ENCODE peak calls at places on chromosome 22, in seven cellular contexts. T is Caco-2, H is heart left ventricle, W is cardiac muscle cell, A is cardiac fibroblast, K is psoas muscle, S is Peyer's patch. N is an unnamed sample.
A peak's percentile ranks its signal among the peaks of the same experiment; 100 is the strongest.

GRCh38 chr22:37148031-37148651 is 1.6 kb downstream of the IL2RB start:
- DNase-seq in T (no peak), H (no peak), W (no peak), A (no peak), K (no peak), S (peak; percentile 33), N (no peak)

GRCh38 chr22:49040111-49040510 is 787.6 kb downstream of the BRD1 start:
- DNase-seq in T (peak; percentile 1), H (no peak), W (no peak), A (no peak), K (no peak), S (no peak), N (no peak)

GRCh38 chr22:50316114-50317065 is 8.9 kb upstream of the PLXNB2 start:
- DNase-seq in T (no peak), H (peak; percentile 21), W (no peak), A (no peak), K (no peak), S (no peak), N (no peak)

GRCh38 chr22:24695958-24696511 is 78.5 kb downstream of the PIWIL3 start:
- DNase-seq in T (no peak), H (no peak), W (peak; percentile 68), A (peak; percentile 63), K (no peak), S (no peak), N (peak; percentile 65)

GRCh38 chr22:37095113-37095512 is 14.4 kb downstream of the TMPRSS6 start:
- DNase-seq in T (no peak), H (no peak), W (no peak), A (no peak), K (no peak), S (no peak), N (no peak)

GRCh38 chr22:24994070-24994763 is 41.7 kb downstream of the KIAA1671 start:
- DNase-seq in T (no peak), H (no peak), W (no peak), A (no peak), K (no peak), S (no peak), N (no peak)

GRCh38 chr22:37806409-37807338 is 1.1 kb upstream of the GCAT start:
- DNase-seq in T (no peak), H (no peak), W (peak; percentile 46), A (peak; percentile 45), K (no peak), S (no peak), N (peak; percentile 62)

GRCh38 chr22:46652081-46652929 is 32.1 kb downstream of the GRAMD4 start:
- DNase-seq in T (peak; percentile 77), H (peak; percentile 79), W (peak; percentile 59), A (peak; percentile 78), K (peak; percentile 73), S (no peak), N (no peak)

GRCh38 chr22:23077627-23078461 is 7.5 kb downstream of the GNAZ start:
- DNase-seq in T (no peak), H (no peak), W (no peak), A (no peak), K (no peak), S (no peak), N (no peak)

GRCh38 chr22:48391171-48391711 is 1436.4 kb downstream of the BRD1 start:
- DNase-seq in T (no peak), H (no peak), W (no peak), A (no peak), K (no peak), S (no peak), N (no peak)

GRCh38 chr22:32031466-32031865 is 11.6 kb upstream of the SLC5A1 start:
- DNase-seq in T (no peak), H (no peak), W (no peak), A (no peak), K (no peak), S (no peak), N (no peak)

GRCh38 chr22:17369553-17370035 is 334 bp downstream of the CECR2 start:
- DNase-seq in T (peak; percentile 37), H (peak; percentile 42), W (peak; percentile 60), A (peak; percentile 53), K (peak; percentile 78), S (no peak), N (peak; percentile 68)

GRCh38 chr22:46083383-46084350 is 66.7 kb upstream of the PPARA start:
- DNase-seq in T (peak; percentile 11), H (no peak), W (no peak), A (no peak), K (peak; percentile 51), S (no peak), N (peak; percentile 32)

GRCh38 chr22:16917144-16918003 is 90.6 kb downstream of the GAB4 start:
- DNase-seq in T (peak; percentile 75), H (peak; percentile 41), W (peak; percentile 47), A (peak; percentile 45), K (peak; percentile 71), S (peak; percentile 55), N (peak; percentile 64)

GRCh38 chr22:32986773-32987050 is 71.5 kb downstream of the SYN3 start:
- DNase-seq in T (no peak), H (no peak), W (no peak), A (no peak), K (no peak), S (no peak), N (no peak)

GRCh38 chr22:50074551-50075042 is 10.6 kb downstream of the MLC1 start:
- DNase-seq in T (no peak), H (no peak), W (peak; percentile 19), A (no peak), K (no peak), S (no peak), N (no peak)

GRCh38 chr22:47586038-47586437 is 823.6 kb downstream of the TBC1D22A start:
- DNase-seq in T (no peak), H (no peak), W (no peak), A (no peak), K (peak; percentile 8), S (no peak), N (no peak)

GRCh38 chr22:23700706-23701105 is 9.9 kb downstream of the RGL4 start:
- DNase-seq in T (no peak), H (no peak), W (peak; percentile 17), A (peak; percentile 12), K (no peak), S (no peak), N (no peak)

GRCh38 chr22:46027219-46028068 is 50.5 kb upstream of the WNT7B start:
- DNase-seq in T (peak; percentile 30), H (peak; percentile 75), W (no peak), A (no peak), K (peak; percentile 88), S (no peak), N (peak; percentile 80)

GRCh38 chr22:30088468-30088867 is 8.2 kb downstream of the HORMAD2 start:
- DNase-seq in T (no peak), H (no peak), W (no peak), A (no peak), K (no peak), S (no peak), N (no peak)
- TF ChIP-seq CTCF in T (no peak), H (no peak), W (no peak), A (no peak), K (no peak), S (no peak), N (no peak)

DNA sequence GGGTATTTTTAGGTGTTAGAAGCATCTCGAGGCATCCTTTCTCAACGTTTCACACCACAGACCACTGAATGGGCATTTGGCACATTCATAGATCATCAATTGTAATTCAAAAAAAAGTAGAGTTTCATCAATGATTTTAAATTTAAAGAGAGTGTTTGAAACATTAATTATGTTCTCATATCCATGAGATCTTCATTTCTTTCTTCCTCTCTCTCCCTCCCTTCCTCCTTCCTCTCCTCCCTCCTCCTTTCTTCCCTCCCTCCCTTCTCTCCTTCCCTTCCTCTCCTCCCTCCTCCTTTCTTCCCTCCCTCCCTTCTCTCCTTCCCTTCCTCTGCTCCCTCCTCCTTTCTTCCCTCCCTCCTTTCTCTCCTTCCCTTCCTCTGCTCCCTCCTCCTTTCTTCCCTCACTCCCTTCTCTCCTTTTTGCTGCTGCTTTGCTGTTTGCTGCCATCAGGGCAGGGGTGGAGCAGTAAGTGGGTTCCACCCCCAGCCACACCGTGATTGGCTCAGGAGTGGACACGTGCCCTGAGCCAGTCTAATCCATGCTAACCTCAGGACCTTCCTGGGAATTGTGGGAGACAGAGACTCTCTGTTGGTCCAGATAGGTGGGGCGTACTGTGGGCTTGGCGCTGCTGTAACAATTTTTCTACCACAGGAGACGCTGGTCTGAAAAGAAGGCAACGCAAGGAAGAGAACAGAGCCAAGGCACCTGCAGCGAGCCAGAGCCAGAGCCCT is 33.8 kb upstream of the APOBEC3A start:
- DNase-seq in T (peak; percentile 95), H (peak; percentile 78), W (peak; percentile 87), A (peak; percentile 84), K (peak; percentile 81), S (no peak), N (peak; percentile 64)
- H3K4me3 ChIP-seq in T (peak overlapping the region; percentile 3), H (peak overlapping the region; percentile 45), W (no peak overlapping the region), A (no peak overlapping the region), K (peak overlapping the region; percentile 61), S (no peak overlapping the region), N (peak overlapping the region; percentile 17)

GRCh38 chr22:43941449-43941848 is 13.8 kb upstream of the SAMM50 start:
- DNase-seq in T (no peak), H (no peak), W (no peak), A (no peak), K (no peak), S (no peak), N (no peak)

GRCh38 chr22:43944670-43945430 is 10.4 kb upstream of the SAMM50 start:
- DNase-seq in T (no peak), H (no peak), W (no peak), A (no peak), K (no peak), S (no peak), N (no peak)

GRCh38 chr22:43945632-43946390 is 9.4 kb upstream of the SAMM50 start:
- DNase-seq in T (peak; percentile 70), H (peak; percentile 39), W (peak; percentile 68), A (peak; percentile 75), K (peak; percentile 72), S (peak; percentile 55), N (peak; percentile 74)

GRCh38 chr22:43948836-43949235 is 6.4 kb upstream of the SAMM50 start:
- DNase-seq in T (no peak), H (no peak), W (no peak), A (no peak), K (no peak), S (no peak), N (no peak)

GRCh38 chr22:43946391-43946680 is 8.9 kb upstream of the SAMM50 start:
- DNase-seq in T (no peak), H (no peak), W (no peak), A (no peak), K (no peak), S (no peak), N (no peak)
- TF ChIP-seq CTCF in T (no peak), H (no peak), W (no peak), A (no peak), K (no peak), S (no peak), N (no peak)

DNA sequence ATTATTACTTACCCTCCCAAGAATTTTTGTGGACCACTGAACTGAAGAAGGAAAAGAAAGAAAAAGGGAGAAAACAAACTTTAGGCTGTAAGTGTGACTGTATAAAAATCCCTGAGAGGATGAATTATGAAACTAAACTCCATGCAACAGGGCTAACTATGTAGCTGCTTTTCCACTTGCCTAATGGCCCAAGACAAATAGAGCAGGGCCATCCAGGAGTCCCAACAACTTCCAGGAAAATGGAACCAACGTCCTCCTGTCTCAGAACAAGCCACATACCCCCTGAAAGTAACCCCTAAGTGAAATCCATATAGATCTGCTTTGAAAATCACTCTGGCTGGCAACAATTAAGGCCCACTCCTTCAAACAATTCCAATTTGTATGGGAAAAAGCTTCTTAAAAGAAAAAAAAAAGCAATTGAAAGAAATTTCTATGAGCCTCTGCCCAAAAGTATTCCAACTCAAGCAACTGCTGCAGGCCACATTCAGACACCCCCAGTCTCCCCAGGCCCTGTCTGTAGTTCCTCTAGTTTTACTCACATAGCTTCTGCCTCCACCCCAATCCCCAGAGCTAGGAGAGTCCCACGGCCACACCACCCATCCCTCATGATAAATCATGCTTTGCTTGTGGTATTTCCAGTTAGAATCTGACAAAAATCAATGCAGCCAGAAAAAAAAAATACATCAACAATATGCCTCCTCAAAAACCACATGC is 12.7 kb downstream of the RBFOX2 start:
- DNase-seq in T (no peak), H (no peak), W (no peak), A (no peak), K (no peak), S (no peak), N (no peak)
- H3K4me3 ChIP-seq in T (no peak overlapping the region), H (no peak overlapping the region), W (no peak overlapping the region), A (no peak overlapping the region), K (no peak overlapping the region), S (no peak overlapping the region), N (no peak overlapping the region)